ENCODE peak calls at places on chromosomes 6 and 20, in four cellular contexts. I is H1, R is sigmoid colon, X is tibial nerve. W is an unnamed sample.

GRCh38 chr6:142867988-142868818 is 76.8 kb downstream of the HIVEP2 start:
- DNase-seq in I (no peak), R (no peak), X (no peak), W (no peak)

GRCh38 chr20:57654363-57654997 is 34.3 kb upstream of the ZBP1 start:
- DNase-seq in I (peak), R (peak), X (no peak), W (peak)

GRCh38 chr20:47148059-47148458 is 208.4 kb downstream of the ZMYND8 start:
- DNase-seq in I (no peak), R (peak), X (no peak), W (no peak)

GRCh38 chr6:39439342-39440038 is 117.0 kb upstream of the KCNK16 start:
- DNase-seq in I (no peak), R (no peak), X (no peak), W (no peak)

GRCh38 chr20:52179331-52180166 is 12.0 kb downstream of the ZFP64 start:
- DNase-seq in I (no peak), R (no peak), X (no peak), W (no peak)

GRCh38 chr20:911882-912600 is 4.1 kb downstream of the ANGPT4 start:
- DNase-seq in I (no peak), R (no peak), X (no peak), W (no peak)

GRCh38 chr6:136503303-136503702 is 46.9 kb downstream of the MAP7 start:
- DNase-seq in I (no peak), R (no peak), X (no peak), W (no peak)

GRCh38 chr6:41811095-41811494 is 23.6 kb downstream of the TOMM6 start:
- DNase-seq in I (no peak), R (no peak), X (no peak), W (no peak)

GRCh38 chr6:14035448-14035847 is 82.1 kb upstream of the CD83 start:
- DNase-seq in I (peak), R (no peak), X (no peak), W (no peak)

GRCh38 chr20:50366270-50367103 is 143.7 kb upstream of the PTPN1 start:
- DNase-seq in I (no peak), R (peak), X (no peak), W (peak)

GRCh38 chr6:167791780-167792478 is 34.8 kb upstream of the AFDN start:
- DNase-seq in I (no peak), R (no peak), X (no peak), W (no peak)

GRCh38 chr6:79821859-79822258 is 125.5 kb downstream of the ELOVL4 start:
- DNase-seq in I (no peak), R (no peak), X (no peak), W (no peak)

GRCh38 chr6:57127763-57128162 is 37.8 kb downstream of the ZNF451 start:
- DNase-seq in I (no peak), R (no peak), X (no peak), W (no peak)

GRCh38 chr6:90336591-90336990 is 39.9 kb upstream of the BACH2 start:
- DNase-seq in I (no peak), R (no peak), X (no peak), W (no peak)

GRCh38 chr20:58690851-58691250 is 1.7 kb upstream of the NPEPL1 start:
- DNase-seq in I (no peak), R (no peak), X (no peak), W (no peak)

GRCh38 chr6:11585426-11586016 is 48.0 kb downstream of the TMEM170B start:
- DNase-seq in I (no peak), R (no peak), X (no peak), W (no peak)

GRCh38 chr6:12351672-12352071 is 61.5 kb downstream of the EDN1 start:
- DNase-seq in I (no peak), R (no peak), X (no peak), W (no peak)

GRCh38 chr6:1619666-1620503 is 10.2 kb downstream of the FOXC1 start:
- DNase-seq in I (no peak), R (peak), X (no peak), W (no peak)

GRCh38 chr6:170553686-170554085 is 483 bp upstream of the TBP start:
- DNase-seq in I (no peak), R (no peak), X (no peak), W (peak)

GRCh38 chr6:159904497-159904911 is 13.7 kb downstream of the MAS1 start:
- DNase-seq in I (no peak), R (no peak), X (no peak), W (no peak)

GRCh38 chr6:7236312-7237209 is 76.4 kb downstream of the SSR1 start:
- DNase-seq in I (no peak), R (no peak), X (no peak), W (no peak)

GRCh38 chr6:124800222-124800621 is 162.0 kb upstream of the RNF217 start:
- DNase-seq in I (no peak), R (no peak), X (no peak), W (no peak)

GRCh38 chr6:71248306-71248705 is 40.3 kb upstream of the OGFRL1 start:
- DNase-seq in I (peak), R (no peak), X (no peak), W (no peak)

GRCh38 chr6:37517411-37517812 is 17.7 kb upstream of the CCDC167 start:
- DNase-seq in I (no peak), R (no peak), X (no peak), W (no peak)

GRCh38 chr20:45765980-45766379 is 25.7 kb downstream of the WFDC3 start:
- DNase-seq in I (no peak), R (no peak), X (no peak), W (no peak)

GRCh38 chr20:54219751-54220426 is 12.0 kb downstream of the PFDN4 start:
- DNase-seq in I (no peak), R (no peak), X (no peak), W (no peak)

GRCh38 chr20:44481719-44482416 is 6.2 kb downstream of the TTPAL start:
- DNase-seq in I (no peak), R (no peak), X (no peak), W (no peak)

GRCh38 chr6:42450314-42451145 is 1.2 kb downstream of the TRERF1 start:
- DNase-seq in I (no peak), R (no peak), X (no peak), W (peak)

GRCh38 chr6:144870796-144871195 is 585.7 kb downstream of the UTRN start:
- DNase-seq in I (no peak), R (no peak), X (no peak), W (no peak)

GRCh38 chr20:54557836-54558590 is 82.6 kb downstream of the DOK5 start:
- DNase-seq in I (no peak), R (no peak), X (no peak), W (no peak)

GRCh38 chr6:36984581-36985383 is 1.2 kb downstream of the MTCH1 start:
- DNase-seq in I (peak), R (peak), X (no peak), W (peak)

GRCh38 chr6:158003910-158004695 is 22.4 kb downstream of the SYNJ2 start:
- DNase-seq in I (no peak), R (no peak), X (no peak), W (no peak)
- H3K27ac ChIP-seq in I (no peak), R (peak), X (peak), W (peak)

GRCh38 chr6:43628392-43629103 is 516 bp downstream of the GTPBP2 start:
- DNase-seq in I (peak), R (peak), X (no peak), W (peak)
- TF ChIP-seq EP300 in I (no peak), R (no peak), X (no peak), W (no peak)

DNA sequence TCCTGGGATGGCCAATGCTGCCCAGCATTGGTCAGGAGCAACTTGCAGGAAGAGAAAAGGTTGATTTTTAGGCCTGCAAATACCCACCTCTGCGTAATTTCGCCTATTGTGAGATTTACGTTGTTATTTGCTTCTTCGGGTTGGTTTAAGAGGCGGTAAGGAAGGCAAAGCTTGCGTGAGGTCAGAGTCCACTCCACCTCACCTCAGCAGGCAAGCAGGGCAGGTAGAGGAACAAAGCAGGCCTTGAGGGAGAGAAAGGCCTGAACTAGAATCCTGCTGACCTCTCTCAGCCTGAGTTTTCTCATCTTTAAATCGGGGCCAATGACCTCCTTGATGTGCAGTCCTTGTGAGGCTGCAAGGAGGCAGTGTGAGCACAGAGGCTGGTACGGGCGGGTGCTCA is 239.1 kb downstream of the CDC5L start:
- DNase-seq in I (no peak), R (no peak), X (no peak), W (no peak)
- TF ChIP-seq CTCF in I (no peak), R (no peak), X (no peak), W (no peak)

DNA sequence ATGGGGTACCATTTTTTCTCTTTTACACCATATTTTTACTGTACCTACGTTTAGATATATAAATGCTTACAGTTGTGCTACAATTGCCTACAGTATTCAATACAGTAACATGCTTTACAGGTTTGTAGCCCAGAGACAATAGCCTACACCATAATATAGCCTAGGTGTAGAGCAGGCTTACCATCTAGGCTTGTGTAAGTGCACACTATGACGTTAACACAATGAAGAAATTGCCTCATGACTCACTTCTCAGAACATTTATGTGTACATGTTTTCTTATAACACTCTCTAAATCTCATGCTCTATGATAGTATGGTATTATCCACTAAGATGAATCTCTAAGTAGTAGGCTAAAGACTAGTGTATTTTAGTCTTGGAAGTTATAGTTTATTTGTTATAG is 13.5 kb downstream of the GPR63 start:
- DNase-seq in I (no peak), R (no peak), X (no peak), W (no peak)
- H3K27ac ChIP-seq in I (no peak), R (no peak), X (no peak), W (no peak)

DNA sequence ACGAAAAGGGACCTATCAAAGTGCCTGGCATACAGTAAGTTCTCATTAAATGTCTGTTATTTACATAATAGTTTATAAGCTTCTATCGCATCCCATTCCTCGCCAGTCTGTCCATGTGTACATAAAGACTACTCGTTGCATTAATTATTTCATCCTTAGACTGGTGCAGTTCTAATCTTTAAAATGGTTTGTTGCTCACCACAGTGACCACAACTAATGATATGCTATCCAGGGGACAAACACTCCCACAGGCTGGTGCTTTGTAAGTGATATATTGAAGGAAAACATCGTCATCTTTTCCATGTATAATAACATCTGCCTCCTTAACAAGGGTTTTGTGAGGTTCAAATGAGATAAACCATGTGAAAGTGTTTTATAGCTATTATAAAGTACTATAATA is 39.0 kb upstream of the HBS1L start:
- DNase-seq in I (no peak), R (no peak), X (no peak), W (no peak)
- TF ChIP-seq EP300 in I (no peak), R (no peak), X (no peak), W (no peak)

DNA sequence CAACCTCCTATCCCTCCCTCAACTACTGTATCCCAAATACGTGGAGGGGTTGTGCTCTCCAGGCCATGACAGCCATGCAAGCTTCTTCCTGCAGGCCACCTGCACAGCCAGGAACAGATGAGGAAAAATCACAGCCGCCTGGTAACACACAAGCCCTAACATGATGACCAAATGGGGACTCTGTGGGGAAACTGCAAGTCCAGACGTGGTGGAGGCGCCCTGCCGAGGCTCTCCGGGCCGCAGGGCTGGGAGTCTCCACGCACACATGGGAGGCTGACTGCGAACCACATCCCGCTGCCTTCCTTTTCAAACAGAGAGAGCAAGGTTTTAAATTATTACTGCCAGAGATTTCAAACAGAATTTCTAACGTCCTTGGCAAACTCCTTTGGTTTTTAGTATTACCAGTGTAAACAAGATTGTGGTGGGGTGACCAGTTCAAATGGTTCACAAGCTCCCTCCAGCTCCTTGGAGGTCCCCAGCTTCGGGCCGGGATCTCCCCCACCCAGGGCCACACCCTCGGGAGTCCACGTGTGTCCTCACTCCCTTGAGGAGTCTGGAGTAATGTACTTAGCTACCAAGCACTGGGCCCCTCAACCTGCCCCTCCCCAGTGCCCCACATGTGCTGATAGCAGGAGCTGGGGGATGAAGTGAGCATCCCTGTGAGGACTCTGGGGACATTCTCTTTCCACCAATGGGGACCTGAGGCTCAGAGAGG is 252.8 kb downstream of the TAF4 start:
- DNase-seq in I (no peak), R (no peak), X (no peak), W (peak)
- TF ChIP-seq CTCF in I (no peak), R (no peak), X (no peak), W (no peak)

DNA sequence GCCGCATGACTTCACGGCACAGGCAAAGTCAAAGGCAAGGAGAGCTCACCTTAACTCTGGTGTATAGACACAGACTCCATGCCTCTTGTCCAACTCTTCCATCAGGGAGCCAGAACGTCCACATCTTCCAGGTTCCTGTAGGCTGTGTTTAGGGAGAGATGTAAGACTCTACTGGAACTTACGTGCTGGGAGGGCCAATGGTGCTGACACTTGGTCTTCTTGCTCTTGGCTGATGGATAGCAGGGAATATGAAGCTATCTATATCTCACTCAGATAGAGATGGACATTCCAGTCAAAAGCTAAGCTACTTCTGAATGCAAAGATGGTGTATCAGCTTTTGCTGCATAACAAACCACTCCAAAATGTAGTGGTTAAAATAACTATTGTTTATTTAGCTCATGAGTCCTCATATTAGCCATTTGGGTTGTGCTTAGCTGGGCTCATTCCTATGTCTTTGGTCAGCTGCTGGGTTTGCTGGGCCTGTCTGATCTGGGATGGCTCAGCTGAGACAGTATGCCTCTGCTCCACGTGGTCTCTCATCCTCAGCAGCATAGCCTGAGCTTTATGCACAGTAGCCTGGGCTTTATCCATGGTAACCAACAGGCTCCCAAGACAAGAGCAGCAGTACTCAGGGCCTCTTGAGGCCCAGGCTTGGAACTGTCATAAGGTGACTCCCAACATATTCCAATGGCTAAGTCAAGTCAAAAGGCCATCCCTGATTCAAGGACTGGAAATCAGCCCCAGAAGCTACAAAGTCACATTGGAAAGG is 111.6 kb downstream of the SNX5 start:
- DNase-seq in I (no peak), R (no peak), X (no peak), W (no peak)
- H3K27ac ChIP-seq in I (no peak), R (no peak), X (no peak), W (no peak)

GRCh38 chr20:43360016-43360415 is 97.7 kb upstream of the SRSF6 start:
- DNase-seq in I (no peak), R (no peak), X (no peak), W (no peak)
- TF ChIP-seq EP300 in I (no peak), R (no peak), X (no peak), W (no peak)

GRCh38 chr6:120407696-120408095 is 926.6 kb downstream of the TBC1D32 start:
- DNase-seq in I (no peak), R (no peak), X (no peak), W (no peak)

GRCh38 chr6:120411394-120411793 is 922.9 kb downstream of the TBC1D32 start:
- DNase-seq in I (no peak), R (no peak), X (no peak), W (no peak)

GRCh38 chr6:120410586-120410985 is 923.7 kb downstream of the TBC1D32 start:
- DNase-seq in I (no peak), R (no peak), X (no peak), W (no peak)

GRCh38 chr6:120405947-120406346 is 928.3 kb downstream of the TBC1D32 start:
- DNase-seq in I (peak), R (no peak), X (no peak), W (no peak)
- TF ChIP-seq CTCF in I (peak), R (no peak), X (no peak), W (no peak)

GRCh38 chr6:139625998-139626975 is 251.8 kb upstream of the CITED2 start:
- DNase-seq in I (no peak), R (no peak), X (no peak), W (no peak)
- H3K27ac ChIP-seq in I (no peak), R (no peak), X (no peak), W (no peak)